ENCODE peak calls at places on chromosomes 6 and 20, in ten cellular contexts. Y is AG08395, U is cortex of kidney, Q is Right ventricle myocardium inferior, O is AG08396, G is astrocyte of the cerebellum, L is T-helper 2 cell, S is progenitor cell of endocrine pancreas, N is Peyer's patch, X is iPS DF 6.9. M is an unnamed sample.

GRCh38 chr6:165042912-165043311 is 266.5 kb downstream of the C6orf118 start:
- DNase-seq in L (no peak), S (no peak), Y (no peak), X (no peak), N (no peak), O (no peak), Q (no peak), G (no peak), U (no peak), M (no peak)

GRCh38 chr20:59004493-59004762 is 2.6 kb downstream of the CTSZ start:
- DNase-seq in O (no peak), X (no peak), L (peak; percentile 49), Y (no peak), U (no peak), S (no peak), G (no peak), Q (peak; percentile 85), N (no peak), M (no peak)

GRCh38 chr6:44268095-44268628 is 2.1 kb upstream of the TMEM151B start:
- DNase-seq in N (peak; percentile 66), G (no peak), X (peak; percentile 84), L (peak; percentile 51), S (peak; percentile 66), Y (peak; percentile 63), U (no peak), Q (no peak), O (peak; percentile 71), M (peak; percentile 61)

GRCh38 chr6:105401247-105402089 is 1.4 kb downstream of the PREP start:
- DNase-seq in S (no peak), O (no peak), X (no peak), Q (no peak), Y (no peak), L (no peak), G (no peak), N (no peak), U (no peak), M (no peak)

GRCh38 chr6:131643262-131643631 is 6.1 kb downstream of the ENPP3 start:
- DNase-seq in O (no peak), S (no peak), U (no peak), Y (no peak), N (no peak), X (no peak), L (no peak), Q (no peak), G (no peak), M (no peak)

GRCh38 chr6:170199716-170200115 is 91.2 kb downstream of the DLL1 start:
- DNase-seq in U (no peak), G (no peak), O (no peak), L (no peak), S (no peak), Q (no peak), Y (no peak), N (no peak), X (no peak), M (no peak)

GRCh38 chr6:100554228-100554627 is 89.5 kb upstream of the SIM1 start:
- DNase-seq in G (no peak), X (no peak), Y (no peak), S (no peak), U (no peak), L (no peak), Q (no peak), N (no peak), O (no peak), M (no peak)

GRCh38 chr6:161486903-161487531 is 213.2 kb upstream of the AGPAT4 start:
- DNase-seq in U (no peak), O (no peak), Q (peak; percentile 13), S (no peak), N (no peak), Y (no peak), G (no peak), X (no peak), L (no peak), M (no peak)

GRCh38 chr6:28765978-28766351 is 157.8 kb downstream of the TRIM27 start:
- DNase-seq in L (no peak), N (no peak), Y (no peak), O (no peak), G (no peak), Q (no peak), X (no peak), U (no peak), S (no peak), M (no peak)

GRCh38 chr20:53993310-53993709 is 77.1 kb downstream of the BCAS1 start:
- DNase-seq in X (no peak), S (no peak), O (no peak), L (no peak), N (no peak), Q (no peak), G (no peak), Y (no peak), U (no peak), M (no peak)

GRCh38 chr6:33610779-33611421 is 10.2 kb upstream of the ITPR3 start:
- DNase-seq in G (no peak), N (peak; percentile 69), X (no peak), S (no peak), L (no peak), Q (no peak), O (no peak), U (no peak), Y (no peak), M (no peak)

GRCh38 chr6:35015996-35016395 is 125.1 kb downstream of the TCP11 start:
- DNase-seq in L (no peak), X (no peak), N (no peak), U (no peak), Y (no peak), Q (no peak), S (no peak), O (no peak), G (no peak), M (no peak)

GRCh38 chr20:48926267-48926666 is 4.8 kb downstream of the ARFGEF2 start:
- DNase-seq in X (no peak), Y (no peak), U (no peak), S (no peak), Q (no peak), L (no peak), N (no peak), G (no peak), O (no peak), M (no peak)

GRCh38 chr20:4848041-4848440 is 126.3 kb downstream of the PRND start:
- DNase-seq in X (no peak), S (no peak), G (no peak), U (no peak), N (no peak), L (no peak), Y (no peak), Q (no peak), O (no peak), M (no peak)

GRCh38 chr6:28335564-28336283 is at the start of gene ZSCAN31:
- DNase-seq in O (peak; percentile 90), L (peak; percentile 71), Q (peak; percentile 95), S (peak; percentile 74), U (no peak), Y (peak; percentile 94), G (peak; percentile 98), N (peak; percentile 89), X (peak; percentile 96), M (peak; percentile 98)

GRCh38 chr20:44056010-44056698 is 130.8 kb downstream of the JPH2 start:
- DNase-seq in O (no peak), L (peak; percentile 40), Q (peak; percentile 64), Y (no peak), U (no peak), G (no peak), X (peak; percentile 31), N (peak; percentile 48), S (peak; percentile 12), M (peak; percentile 27)

GRCh38 chr20:39986231-39986904 is 702.7 kb downstream of the MAFB start:
- DNase-seq in Y (peak; percentile 62), G (peak; percentile 5), U (no peak), Q (peak; percentile 80), N (no peak), L (no peak), X (no peak), O (peak; percentile 7), S (no peak), M (no peak)

GRCh38 chr6:39102024-39102820 is 12.8 kb downstream of the SAYSD1 start:
- DNase-seq in Q (no peak), O (peak; percentile 61), G (peak; percentile 52), U (no peak), S (peak; percentile 46), X (peak; percentile 55), N (no peak), L (no peak), Y (peak; percentile 16), M (no peak)

GRCh38 chr6:157800420-157801237 is 22.4 kb upstream of the SNX9 start:
- DNase-seq in L (no peak), G (no peak), N (no peak), O (peak; percentile 41), X (no peak), Y (peak; percentile 66), S (no peak), U (no peak), Q (no peak), M (no peak)

GRCh38 chr6:158903801-158904200 is 84.6 kb upstream of the EZR start:
- DNase-seq in G (no peak), N (no peak), S (no peak), O (no peak), U (no peak), Q (no peak), Y (no peak), X (no peak), L (no peak), M (no peak)

GRCh38 chr6:3748208-3748701 is 3.3 kb downstream of the PXDC1 start:
- DNase-seq in G (no peak), U (no peak), O (peak; percentile 88), L (no peak), X (no peak), S (peak; percentile 35), N (peak; percentile 75), Y (peak; percentile 92), Q (no peak), M (peak; percentile 69)

GRCh38 chr20:59940956-59941294 is 736 bp downstream of the FAM217B start:
- DNase-seq in L (no peak), Y (no peak), X (no peak), U (no peak), O (no peak), Q (no peak), N (no peak), G (no peak), S (no peak), M (no peak)

GRCh38 chr20:4550740-4551139 is 171.0 kb upstream of the PRND start:
- DNase-seq in Y (no peak), O (no peak), S (no peak), N (no peak), Q (no peak), U (no peak), X (no peak), G (no peak), L (no peak), M (no peak)

GRCh38 chr6:122825180-122825579 is 36.1 kb downstream of the SMPDL3A start:
- DNase-seq in S (no peak), Y (no peak), U (no peak), N (no peak), L (no peak), G (no peak), X (no peak), Q (no peak), O (no peak), M (no peak)

GRCh38 chr6:137693737-137694136 is 173.3 kb upstream of the TNFAIP3 start:
- DNase-seq in N (no peak), S (no peak), O (no peak), G (no peak), Q (no peak), Y (no peak), U (no peak), X (no peak), L (no peak), M (no peak)

GRCh38 chr20:19501476-19502115 is 256.5 kb upstream of the RIN2 start:
- DNase-seq in S (no peak), Q (no peak), L (no peak), U (no peak), O (no peak), G (no peak), X (no peak), N (no peak), Y (no peak), M (no peak)

GRCh38 chr6:33683051-33683571 is 28.4 kb downstream of the UQCC2 start:
- DNase-seq in N (no peak), S (no peak), G (no peak), O (no peak), L (peak; percentile 20), U (no peak), X (no peak), Y (no peak), Q (no peak), M (no peak)

GRCh38 chr6:144785056-144785455 is 499.9 kb downstream of the UTRN start:
- DNase-seq in S (no peak), O (no peak), X (no peak), Q (no peak), G (no peak), L (no peak), U (no peak), N (no peak), Y (no peak), M (no peak)

M was measured in H4.